ENCODE peak calls at places on chromosomes 6 and 20, in five cellular contexts. One of them, this sample, is unnamed. For H3K36me3, the result is how much of the 10 kb centered on the place peaks cover.

GRCh38 chr20:46573788-46574581 is 23.5 kb upstream of the OCSTAMP start:
- DNase-seq in HCT116: no peak
- DNase-seq in breast epithelium: no peak
- DNase-seq in sigmoid colon: peak
- DNase-seq in suprapubic skin: no peak
- DNase-seq in this sample: no peak

GRCh38 chr6:42629845-42630244 is 66.0 kb downstream of the UBR2 start:
- DNase-seq in HCT116: no peak
- DNase-seq in breast epithelium: no peak
- DNase-seq in sigmoid colon: no peak
- DNase-seq in suprapubic skin: no peak
- DNase-seq in this sample: no peak

GRCh38 chr20:1856419-1856818 is 38.8 kb upstream of the SIRPA start:
- DNase-seq in HCT116: no peak
- DNase-seq in breast epithelium: no peak
- DNase-seq in sigmoid colon: no peak
- DNase-seq in suprapubic skin: no peak
- DNase-seq in this sample: no peak

GRCh38 chr20:10040070-10040970 is 5.5 kb downstream of the ANKEF1 start:
- DNase-seq in HCT116: peak
- DNase-seq in breast epithelium: no peak
- DNase-seq in sigmoid colon: no peak
- DNase-seq in suprapubic skin: no peak
- DNase-seq in this sample: no peak

GRCh38 chr6:47512872-47513271 is 35.3 kb downstream of the CD2AP start:
- DNase-seq in HCT116: no peak
- DNase-seq in breast epithelium: no peak
- DNase-seq in sigmoid colon: no peak
- DNase-seq in suprapubic skin: no peak
- DNase-seq in this sample: no peak

GRCh38 chr20:60331688-60332300 is 373.6 kb downstream of the CDH26 start:
- DNase-seq in HCT116: no peak
- DNase-seq in breast epithelium: no peak
- DNase-seq in sigmoid colon: no peak
- DNase-seq in suprapubic skin: no peak
- DNase-seq in this sample: no peak

GRCh38 chr20:63297371-63297781 is 4.4 kb downstream of the COL20A1 start:
- DNase-seq in HCT116: no peak
- DNase-seq in breast epithelium: no peak
- DNase-seq in sigmoid colon: no peak
- DNase-seq in suprapubic skin: no peak
- DNase-seq in this sample: no peak

GRCh38 chr6:52566201-52566600 is 10.7 kb downstream of the TRAM2 start:
- DNase-seq in HCT116: no peak
- DNase-seq in breast epithelium: no peak
- DNase-seq in sigmoid colon: no peak
- DNase-seq in suprapubic skin: no peak
- DNase-seq in this sample: no peak

GRCh38 chr20:41072099-41072798 is 43.6 kb downstream of the TOP1 start:
- DNase-seq in HCT116: no peak
- DNase-seq in breast epithelium: no peak
- DNase-seq in sigmoid colon: no peak
- DNase-seq in suprapubic skin: no peak
- DNase-seq in this sample: peak

GRCh38 chr6:158046201-158047119 is 64.8 kb downstream of the SYNJ2 start:
- DNase-seq in HCT116: no peak
- DNase-seq in breast epithelium: no peak
- DNase-seq in sigmoid colon: no peak
- DNase-seq in suprapubic skin: peak
- DNase-seq in this sample: no peak
- H3K4me3 ChIP-seq in HCT116: no peak
- H3K4me3 ChIP-seq in breast epithelium: no peak
- H3K4me3 ChIP-seq in sigmoid colon: no peak
- H3K4me3 ChIP-seq in suprapubic skin: no peak
- H3K4me3 ChIP-seq in this sample: no peak

DNA sequence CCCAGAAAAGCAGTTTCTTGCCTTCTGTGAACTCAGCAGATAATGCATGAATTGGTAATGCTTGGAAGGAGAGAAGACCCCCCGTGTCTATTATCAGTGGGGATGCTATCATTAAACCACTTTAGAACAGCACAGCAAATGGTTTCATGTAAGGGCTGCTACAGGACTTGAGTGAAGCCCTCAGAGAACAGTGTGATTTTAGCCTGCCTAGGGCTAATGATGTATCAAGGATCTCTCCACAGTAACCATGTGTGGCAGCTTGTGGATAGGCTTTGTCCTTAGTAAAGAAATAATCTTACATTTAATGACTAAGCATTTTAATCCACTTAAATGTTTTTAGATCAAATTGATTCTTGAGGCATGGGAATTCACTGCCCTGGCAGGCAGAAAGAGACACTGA is 495.0 kb downstream of the NKAIN2 start:
- DNase-seq in HCT116: no peak
- DNase-seq in breast epithelium: no peak
- DNase-seq in sigmoid colon: no peak
- DNase-seq in suprapubic skin: no peak
- DNase-seq in this sample: no peak
- TF ChIP-seq POLR2AphosphoS5 in HCT116: no peak
- TF ChIP-seq POLR2AphosphoS5 in breast epithelium: no peak
- TF ChIP-seq POLR2AphosphoS5 in sigmoid colon: no peak
- TF ChIP-seq POLR2AphosphoS5 in suprapubic skin: no peak
- TF ChIP-seq POLR2AphosphoS5 in this sample: no peak

GRCh38 chr6:152220785-152221184 is 413.3 kb downstream of the ESR1 start:
- DNase-seq in HCT116: no peak
- DNase-seq in breast epithelium: no peak
- DNase-seq in sigmoid colon: no peak
- DNase-seq in suprapubic skin: no peak
- DNase-seq in this sample: no peak
- H3K36me3 ChIP-seq in HCT116: under half
- H3K36me3 ChIP-seq in breast epithelium: under half
- H3K36me3 ChIP-seq in sigmoid colon: half or more
- H3K36me3 ChIP-seq in suprapubic skin: half or more
- H3K36me3 ChIP-seq in this sample: under half

DNA sequence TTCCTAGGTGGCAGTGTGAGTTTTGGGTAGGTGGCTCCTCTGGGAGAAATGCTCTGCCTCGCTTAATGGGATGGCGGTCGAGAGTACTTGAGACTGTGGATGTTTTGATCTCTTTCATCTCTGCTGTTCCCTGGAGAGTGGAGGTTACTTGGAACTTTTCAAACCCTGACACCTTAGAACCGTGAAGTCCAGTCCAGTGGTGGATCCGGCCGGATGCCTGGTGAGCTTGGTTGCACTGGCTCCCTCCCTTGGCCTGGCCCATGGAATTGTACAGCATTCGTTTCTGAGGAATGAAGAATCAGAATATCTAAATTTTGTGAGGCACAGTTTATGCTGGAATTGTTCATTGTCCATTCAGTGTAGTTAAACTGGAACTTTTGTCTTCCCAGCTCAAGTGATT is 51.0 kb downstream of the CSE1L start:
- DNase-seq in HCT116: no peak
- DNase-seq in breast epithelium: no peak
- DNase-seq in sigmoid colon: no peak
- DNase-seq in suprapubic skin: no peak
- DNase-seq in this sample: no peak
- H3K4me3 ChIP-seq in HCT116: no peak
- H3K4me3 ChIP-seq in breast epithelium: no peak
- H3K4me3 ChIP-seq in sigmoid colon: no peak
- H3K4me3 ChIP-seq in suprapubic skin: no peak
- H3K4me3 ChIP-seq in this sample: no peak

GRCh38 chr6:150293423-150294280 is 75.2 kb upstream of the IYD start:
- DNase-seq in HCT116: peak
- DNase-seq in breast epithelium: no peak
- DNase-seq in sigmoid colon: no peak
- DNase-seq in suprapubic skin: no peak
- DNase-seq in this sample: no peak
- TF ChIP-seq POLR2AphosphoS5 in HCT116: peak
- TF ChIP-seq POLR2AphosphoS5 in breast epithelium: no peak
- TF ChIP-seq POLR2AphosphoS5 in sigmoid colon: no peak
- TF ChIP-seq POLR2AphosphoS5 in suprapubic skin: no peak
- TF ChIP-seq POLR2AphosphoS5 in this sample: no peak

GRCh38 chr6:149782337-149782736 is 32.8 kb downstream of the PCMT1 start:
- DNase-seq in HCT116: no peak
- DNase-seq in breast epithelium: no peak
- DNase-seq in sigmoid colon: no peak
- DNase-seq in suprapubic skin: no peak
- DNase-seq in this sample: no peak

GRCh38 chr6:149777624-149778023 is 28.1 kb downstream of the PCMT1 start:
- DNase-seq in HCT116: no peak
- DNase-seq in breast epithelium: no peak
- DNase-seq in sigmoid colon: no peak
- DNase-seq in suprapubic skin: no peak
- DNase-seq in this sample: no peak

GRCh38 chr6:149779644-149779963 is 30.1 kb downstream of the PCMT1 start:
- DNase-seq in HCT116: no peak
- DNase-seq in breast epithelium: no peak
- DNase-seq in sigmoid colon: no peak
- DNase-seq in suprapubic skin: no peak
- DNase-seq in this sample: no peak

GRCh38 chr6:149783551-149783950 is 34.0 kb downstream of the PCMT1 start:
- DNase-seq in HCT116: no peak
- DNase-seq in breast epithelium: no peak
- DNase-seq in sigmoid colon: no peak
- DNase-seq in suprapubic skin: no peak
- DNase-seq in this sample: no peak

DNA sequence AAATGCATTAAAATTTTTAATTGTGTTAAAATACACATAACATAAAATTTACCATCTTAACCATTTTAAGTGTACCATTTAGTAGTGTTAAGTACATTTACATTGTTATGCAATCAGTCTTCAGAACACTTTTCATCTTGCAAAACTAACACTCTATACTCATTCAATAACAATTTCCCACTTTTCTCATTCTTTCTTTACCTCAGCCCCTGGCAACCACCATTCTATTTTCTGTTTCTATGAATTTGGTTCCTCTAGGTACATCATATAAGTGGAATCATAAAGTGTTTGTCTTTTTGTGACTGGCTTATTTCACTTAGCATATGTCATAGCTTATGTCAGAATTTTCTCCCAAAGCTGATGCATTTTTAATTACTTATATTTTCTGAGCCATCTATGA is 32.2 kb downstream of the PCMT1 start:
- DNase-seq in HCT116: no peak
- DNase-seq in breast epithelium: no peak
- DNase-seq in sigmoid colon: no peak
- DNase-seq in suprapubic skin: no peak
- DNase-seq in this sample: no peak
- H3K36me3 ChIP-seq in HCT116: under half
- H3K36me3 ChIP-seq in breast epithelium: under half
- H3K36me3 ChIP-seq in sigmoid colon: under half
- H3K36me3 ChIP-seq in suprapubic skin: under half
- H3K36me3 ChIP-seq in this sample: under half

GRCh38 chr20:48801197-48801596 is 26.6 kb downstream of the PREX1 start:
- DNase-seq in HCT116: no peak
- DNase-seq in breast epithelium: no peak
- DNase-seq in sigmoid colon: peak
- DNase-seq in suprapubic skin: no peak
- DNase-seq in this sample: no peak
- H3K4me3 ChIP-seq in HCT116: no peak
- H3K4me3 ChIP-seq in breast epithelium: no peak
- H3K4me3 ChIP-seq in sigmoid colon: no peak
- H3K4me3 ChIP-seq in suprapubic skin: no peak
- H3K4me3 ChIP-seq in this sample: no peak